ENCODE peak calls at places on chromosomes 7 and 10, in six cellular contexts. One of them, this sample, is unnamed. For H3K9me3, the result is how much of the 10 kb centered on the place peaks cover.

GRCh38 chr7:13312327-13312726 is 624.9 kb downstream of the ARL4A start:
- DNase-seq in transverse colon: no peak
- DNase-seq in A549: peak
- DNase-seq in fibroblast of lung: no peak
- DNase-seq in CD8-positive, alpha-beta memory T cell: no peak
- DNase-seq in trophoblast cell: no peak
- DNase-seq in this sample: no peak

GRCh38 chr10:69819713-69820506 is 18.2 kb downstream of the COL13A1 start:
- DNase-seq in transverse colon: no peak
- DNase-seq in A549: no peak
- DNase-seq in fibroblast of lung: peak
- DNase-seq in CD8-positive, alpha-beta memory T cell: no peak
- DNase-seq in trophoblast cell: no peak
- DNase-seq in this sample: no peak

GRCh38 chr7:139738101-139738489 is 39.7 kb downstream of the HIPK2 start:
- DNase-seq in transverse colon: no peak
- DNase-seq in A549: no peak
- DNase-seq in fibroblast of lung: peak
- DNase-seq in CD8-positive, alpha-beta memory T cell: no peak
- DNase-seq in trophoblast cell: no peak
- DNase-seq in this sample: no peak

GRCh38 chr10:62010366-62010765 is 108.9 kb downstream of the ARID5B start:
- DNase-seq in transverse colon: no peak
- DNase-seq in A549: no peak
- DNase-seq in fibroblast of lung: peak
- DNase-seq in CD8-positive, alpha-beta memory T cell: no peak
- DNase-seq in trophoblast cell: no peak
- DNase-seq in this sample: no peak

GRCh38 chr7:155228459-155228845 is 69.2 kb upstream of the INSIG1 start:
- DNase-seq in transverse colon: no peak
- DNase-seq in A549: no peak
- DNase-seq in fibroblast of lung: peak
- DNase-seq in CD8-positive, alpha-beta memory T cell: no peak
- DNase-seq in trophoblast cell: peak
- DNase-seq in this sample: no peak

GRCh38 chr7:1571261-1571650 is 1.4 kb upstream of the PSMG3 start:
- DNase-seq in transverse colon: no peak
- DNase-seq in A549: peak
- DNase-seq in fibroblast of lung: peak
- DNase-seq in CD8-positive, alpha-beta memory T cell: no peak
- DNase-seq in trophoblast cell: peak
- DNase-seq in this sample: no peak

GRCh38 chr7:92880212-92881090 is 44.1 kb upstream of the CDK6 start:
- DNase-seq in transverse colon: no peak
- DNase-seq in A549: peak
- DNase-seq in fibroblast of lung: peak
- DNase-seq in CD8-positive, alpha-beta memory T cell: no peak
- DNase-seq in trophoblast cell: peak
- DNase-seq in this sample: no peak

GRCh38 chr10:82934947-82935346 is 1060.0 kb downstream of the NRG3 start:
- DNase-seq in transverse colon: no peak
- DNase-seq in A549: no peak
- DNase-seq in fibroblast of lung: no peak
- DNase-seq in CD8-positive, alpha-beta memory T cell: no peak
- DNase-seq in trophoblast cell: no peak
- DNase-seq in this sample: no peak

GRCh38 chr7:1368682-1369571 is 90.3 kb downstream of the MICALL2 start:
- DNase-seq in transverse colon: no peak
- DNase-seq in A549: peak
- DNase-seq in fibroblast of lung: no peak
- DNase-seq in CD8-positive, alpha-beta memory T cell: no peak
- DNase-seq in trophoblast cell: peak
- DNase-seq in this sample: no peak

GRCh38 chr10:22321831-22322662 is 1.1 kb downstream of the BMI1 start:
- DNase-seq in transverse colon: no peak
- DNase-seq in A549: peak
- DNase-seq in fibroblast of lung: no peak
- DNase-seq in CD8-positive, alpha-beta memory T cell: peak
- DNase-seq in trophoblast cell: peak
- DNase-seq in this sample: no peak

GRCh38 chr7:96303105-96303685 is 18.7 kb downstream of the SLC25A13 start:
- DNase-seq in transverse colon: peak
- DNase-seq in A549: peak
- DNase-seq in fibroblast of lung: no peak
- DNase-seq in CD8-positive, alpha-beta memory T cell: no peak
- DNase-seq in trophoblast cell: no peak
- DNase-seq in this sample: no peak

GRCh38 chr7:42480304-42480665 is 243.3 kb upstream of the GLI3 start:
- DNase-seq in transverse colon: no peak
- DNase-seq in A549: no peak
- DNase-seq in fibroblast of lung: peak
- DNase-seq in CD8-positive, alpha-beta memory T cell: no peak
- DNase-seq in trophoblast cell: no peak
- DNase-seq in this sample: no peak

GRCh38 chr7:16657656-16658279 is 11.8 kb downstream of the BZW2 start:
- DNase-seq in transverse colon: peak
- DNase-seq in A549: peak
- DNase-seq in fibroblast of lung: peak
- DNase-seq in CD8-positive, alpha-beta memory T cell: no peak
- DNase-seq in trophoblast cell: peak
- DNase-seq in this sample: no peak

GRCh38 chr7:99685129-99685758 is 5.4 kb upstream of the CYP3A5 start:
- DNase-seq in transverse colon: no peak
- DNase-seq in A549: no peak
- DNase-seq in fibroblast of lung: no peak
- DNase-seq in CD8-positive, alpha-beta memory T cell: no peak
- DNase-seq in trophoblast cell: no peak
- DNase-seq in this sample: no peak

GRCh38 chr7:8184241-8184640 is 77.7 kb downstream of the ICA1 start:
- DNase-seq in transverse colon: no peak
- DNase-seq in A549: no peak
- DNase-seq in fibroblast of lung: no peak
- DNase-seq in CD8-positive, alpha-beta memory T cell: no peak
- DNase-seq in trophoblast cell: no peak
- DNase-seq in this sample: no peak

GRCh38 chr7:150439926-150440325 is 10.5 kb upstream of the GIMAP8 start:
- DNase-seq in transverse colon: no peak
- DNase-seq in A549: no peak
- DNase-seq in fibroblast of lung: no peak
- DNase-seq in CD8-positive, alpha-beta memory T cell: no peak
- DNase-seq in trophoblast cell: no peak
- DNase-seq in this sample: no peak

GRCh38 chr7:109782806-109783205 is 1213.1 kb downstream of the DNAJB9 start:
- DNase-seq in transverse colon: no peak
- DNase-seq in A549: no peak
- DNase-seq in fibroblast of lung: no peak
- DNase-seq in CD8-positive, alpha-beta memory T cell: no peak
- DNase-seq in trophoblast cell: no peak
- DNase-seq in this sample: no peak

GRCh38 chr7:149885191-149886017 is 11.6 kb downstream of the ATP6V0E2 start:
- DNase-seq in transverse colon: no peak
- DNase-seq in A549: no peak
- DNase-seq in fibroblast of lung: no peak
- DNase-seq in CD8-positive, alpha-beta memory T cell: no peak
- DNase-seq in trophoblast cell: peak
- DNase-seq in this sample: peak

GRCh38 chr7:132321387-132321786 is 254.9 kb downstream of the PLXNA4 start:
- DNase-seq in transverse colon: no peak
- DNase-seq in A549: peak
- DNase-seq in fibroblast of lung: no peak
- DNase-seq in CD8-positive, alpha-beta memory T cell: no peak
- DNase-seq in trophoblast cell: no peak
- DNase-seq in this sample: no peak

GRCh38 chr7:149489391-149490024 is 8.1 kb downstream of the ZNF746 start:
- DNase-seq in transverse colon: no peak
- DNase-seq in A549: peak
- DNase-seq in fibroblast of lung: no peak
- DNase-seq in CD8-positive, alpha-beta memory T cell: no peak
- DNase-seq in trophoblast cell: no peak
- DNase-seq in this sample: peak

GRCh38 chr7:115635876-115636275 is 394.7 kb downstream of the TFEC start:
- DNase-seq in transverse colon: no peak
- DNase-seq in A549: no peak
- DNase-seq in fibroblast of lung: peak
- DNase-seq in CD8-positive, alpha-beta memory T cell: no peak
- DNase-seq in trophoblast cell: no peak
- DNase-seq in this sample: no peak

GRCh38 chr10:97136744-97137143 is 49.0 kb downstream of the SLIT1 start:
- DNase-seq in transverse colon: no peak
- DNase-seq in A549: no peak
- DNase-seq in fibroblast of lung: no peak
- DNase-seq in CD8-positive, alpha-beta memory T cell: no peak
- DNase-seq in trophoblast cell: no peak
- DNase-seq in this sample: no peak

GRCh38 chr7:114710495-114710894 is 211.4 kb upstream of the MDFIC start:
- DNase-seq in transverse colon: no peak
- DNase-seq in A549: no peak
- DNase-seq in fibroblast of lung: no peak
- DNase-seq in CD8-positive, alpha-beta memory T cell: no peak
- DNase-seq in trophoblast cell: no peak
- DNase-seq in this sample: no peak

GRCh38 chr7:131480384-131481315 is 75.8 kb downstream of the PODXL start:
- DNase-seq in transverse colon: no peak
- DNase-seq in A549: peak
- DNase-seq in fibroblast of lung: no peak
- DNase-seq in CD8-positive, alpha-beta memory T cell: no peak
- DNase-seq in trophoblast cell: no peak
- DNase-seq in this sample: no peak

GRCh38 chr10:98193030-98193429 is 58.6 kb downstream of the R3HCC1L start:
- DNase-seq in transverse colon: no peak
- DNase-seq in A549: no peak
- DNase-seq in fibroblast of lung: no peak
- DNase-seq in CD8-positive, alpha-beta memory T cell: no peak
- DNase-seq in trophoblast cell: no peak
- DNase-seq in this sample: no peak

GRCh38 chr7:17598846-17599245 is 300.4 kb downstream of the AHR start:
- DNase-seq in transverse colon: no peak
- DNase-seq in A549: no peak
- DNase-seq in fibroblast of lung: no peak
- DNase-seq in CD8-positive, alpha-beta memory T cell: no peak
- DNase-seq in trophoblast cell: no peak
- DNase-seq in this sample: no peak

GRCh38 chr7:25926009-25926408 is 226.0 kb upstream of the NFE2L3 start:
- DNase-seq in transverse colon: peak
- DNase-seq in A549: no peak
- DNase-seq in fibroblast of lung: peak
- DNase-seq in CD8-positive, alpha-beta memory T cell: no peak
- DNase-seq in trophoblast cell: peak
- DNase-seq in this sample: peak

GRCh38 chr7:149284343-149284742 is 22.3 kb downstream of the ZNF783 start:
- DNase-seq in transverse colon: peak
- DNase-seq in A549: no peak
- DNase-seq in fibroblast of lung: no peak
- DNase-seq in CD8-positive, alpha-beta memory T cell: peak
- DNase-seq in trophoblast cell: peak
- DNase-seq in this sample: no peak

GRCh38 chr10:35079763-35080162 is 10.4 kb downstream of the CUL2 start:
- DNase-seq in transverse colon: no peak
- DNase-seq in A549: peak
- DNase-seq in fibroblast of lung: peak
- DNase-seq in CD8-positive, alpha-beta memory T cell: no peak
- DNase-seq in trophoblast cell: peak
- DNase-seq in this sample: no peak

GRCh38 chr7:44973610-44974401 is 5.0 kb downstream of the MYO1G start:
- DNase-seq in transverse colon: peak
- DNase-seq in A549: peak
- DNase-seq in fibroblast of lung: no peak
- DNase-seq in CD8-positive, alpha-beta memory T cell: peak
- DNase-seq in trophoblast cell: peak
- DNase-seq in this sample: no peak

GRCh38 chr10:101136007-101136707 is 5.1 kb downstream of the TLX1 start:
- DNase-seq in transverse colon: no peak
- DNase-seq in A549: no peak
- DNase-seq in fibroblast of lung: no peak
- DNase-seq in CD8-positive, alpha-beta memory T cell: no peak
- DNase-seq in trophoblast cell: no peak
- DNase-seq in this sample: no peak

GRCh38 chr7:157596471-157596870 is 259.7 kb downstream of the DNAJB6 start:
- DNase-seq in transverse colon: no peak
- DNase-seq in A549: no peak
- DNase-seq in fibroblast of lung: no peak
- DNase-seq in CD8-positive, alpha-beta memory T cell: no peak
- DNase-seq in trophoblast cell: no peak
- DNase-seq in this sample: no peak
- H3K9me3 ChIP-seq in transverse colon: under half
- H3K9me3 ChIP-seq in A549: under half
- H3K9me3 ChIP-seq in fibroblast of lung: under half
- H3K9me3 ChIP-seq in CD8-positive, alpha-beta memory T cell: under half
- H3K9me3 ChIP-seq in trophoblast cell: under half
- H3K9me3 ChIP-seq in this sample: under half

GRCh38 chr7:36937754-36938551 is 213.7 kb upstream of the AOAH start:
- DNase-seq in transverse colon: no peak
- DNase-seq in A549: no peak
- DNase-seq in fibroblast of lung: no peak
- DNase-seq in CD8-positive, alpha-beta memory T cell: no peak
- DNase-seq in trophoblast cell: no peak
- DNase-seq in this sample: no peak
- H3K9me3 ChIP-seq in transverse colon: under half
- H3K9me3 ChIP-seq in A549: under half
- H3K9me3 ChIP-seq in fibroblast of lung: under half
- H3K9me3 ChIP-seq in CD8-positive, alpha-beta memory T cell: half or more
- H3K9me3 ChIP-seq in trophoblast cell: under half
- H3K9me3 ChIP-seq in this sample: half or more

DNA sequence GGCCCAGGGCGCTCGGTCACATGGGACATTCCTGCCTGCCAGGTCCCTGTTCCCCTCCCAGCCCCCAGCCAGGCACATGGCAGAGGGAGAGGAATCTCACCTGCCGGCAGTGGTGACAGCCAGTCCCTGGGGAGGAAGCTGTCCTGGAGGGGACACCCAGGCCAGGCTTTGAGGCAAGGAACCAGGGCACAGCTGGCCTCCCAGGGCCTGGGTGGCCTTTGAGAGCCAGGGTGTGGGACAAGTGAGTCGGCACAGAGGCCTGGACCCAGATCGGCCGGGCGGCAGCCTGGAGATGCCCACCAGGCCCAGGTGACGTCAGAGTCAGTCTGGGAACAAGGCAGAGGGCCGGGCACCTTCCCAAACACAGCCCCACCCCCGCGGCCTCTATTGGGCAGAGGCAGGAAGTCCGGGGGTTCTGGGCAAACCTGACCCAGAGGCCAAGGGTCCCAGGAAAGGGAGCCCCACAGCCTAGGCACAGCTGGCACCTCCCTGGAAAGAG is 65.0 kb upstream of the CFAP46 start:
- DNase-seq in transverse colon: no peak
- DNase-seq in A549: no peak
- DNase-seq in fibroblast of lung: no peak
- DNase-seq in CD8-positive, alpha-beta memory T cell: no peak
- DNase-seq in trophoblast cell: no peak
- DNase-seq in this sample: no peak
- H3K9me3 ChIP-seq in transverse colon: under half
- H3K9me3 ChIP-seq in A549: under half
- H3K9me3 ChIP-seq in fibroblast of lung: under half
- H3K9me3 ChIP-seq in CD8-positive, alpha-beta memory T cell: under half
- H3K9me3 ChIP-seq in trophoblast cell: under half
- H3K9me3 ChIP-seq in this sample: under half

DNA sequence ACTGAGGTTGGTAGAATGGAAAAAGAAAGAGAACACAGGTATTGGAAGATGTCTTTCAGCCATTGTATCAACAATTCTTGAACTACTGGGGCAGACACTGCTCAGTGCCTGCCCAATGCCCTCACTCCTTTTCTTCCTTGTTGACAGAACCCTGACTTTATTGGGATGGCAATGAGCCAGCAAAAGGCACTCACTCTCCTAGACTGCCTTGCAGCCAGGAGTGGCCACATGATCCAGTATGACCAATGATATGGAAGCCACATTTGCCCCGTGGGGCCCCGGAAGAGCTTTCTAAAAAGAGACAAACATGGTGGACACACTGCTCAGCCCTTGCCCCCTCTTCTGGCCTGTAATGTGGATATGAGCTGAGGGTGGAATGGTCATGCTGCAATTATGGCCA is 88.6 kb upstream of the ZNF716 start:
- DNase-seq in transverse colon: no peak
- DNase-seq in A549: no peak
- DNase-seq in fibroblast of lung: no peak
- DNase-seq in CD8-positive, alpha-beta memory T cell: no peak
- DNase-seq in trophoblast cell: no peak
- DNase-seq in this sample: no peak
- H3K9me3 ChIP-seq in transverse colon: under half
- H3K9me3 ChIP-seq in A549: under half
- H3K9me3 ChIP-seq in fibroblast of lung: under half
- H3K9me3 ChIP-seq in CD8-positive, alpha-beta memory T cell: under half
- H3K9me3 ChIP-seq in trophoblast cell: half or more
- H3K9me3 ChIP-seq in this sample: under half

This sample was measured in esophagus muscularis mucosa.